ENCODE peak calls at places on chromosomes 4 and X, in five cellular contexts. One of them, this sample, is unnamed.
A peak's percentile ranks its signal among the peaks of the same experiment; 100 is the strongest.

GRCh38 chrX:139889760-139890159 is 43.1 kb downstream of the ATP11C start:
- DNase-seq in DMS 273 treated with DMSO at 0.1 percent for 48 hours: no peak
- DNase-seq in activated naive CD4-positive, alpha-beta T cell treated with Interleukin-2 at 50 U/mL for 16 hours: no peak
- DNase-seq in type B pancreatic cell: no peak
- DNase-seq in A172: no peak
- DNase-seq in this sample: no peak

GRCh38 chrX:154540897-154541535 is 5.6 kb downstream of the G6PD start:
- DNase-seq in type B pancreatic cell: no peak
- DNase-seq in activated naive CD4-positive, alpha-beta T cell treated with Interleukin-2 at 50 U/mL for 16 hours: no peak
- DNase-seq in A172: peak; percentile 81
- DNase-seq in DMS 273 treated with DMSO at 0.1 percent for 48 hours: no peak
- DNase-seq in this sample: no peak

GRCh38 chrX:65745992-65746391 is 78.5 kb downstream of the MSN start:
- DNase-seq in A172: no peak
- DNase-seq in activated naive CD4-positive, alpha-beta T cell treated with Interleukin-2 at 50 U/mL for 16 hours: no peak
- DNase-seq in type B pancreatic cell: no peak
- DNase-seq in DMS 273 treated with DMSO at 0.1 percent for 48 hours: no peak
- DNase-seq in this sample: no peak

GRCh38 chrX:55142206-55142918 is 53.5 kb downstream of the PAGE2 start:
- DNase-seq in DMS 273 treated with DMSO at 0.1 percent for 48 hours: no peak
- DNase-seq in type B pancreatic cell: no peak
- DNase-seq in activated naive CD4-positive, alpha-beta T cell treated with Interleukin-2 at 50 U/mL for 16 hours: no peak
- DNase-seq in A172: no peak
- DNase-seq in this sample: no peak

GRCh38 chr4:39785031-39785430 is 87.1 kb downstream of the UBE2K start:
- DNase-seq in activated naive CD4-positive, alpha-beta T cell treated with Interleukin-2 at 50 U/mL for 16 hours: no peak
- DNase-seq in DMS 273 treated with DMSO at 0.1 percent for 48 hours: no peak
- DNase-seq in A172: no peak
- DNase-seq in type B pancreatic cell: no peak
- DNase-seq in this sample: no peak

GRCh38 chrX:40104649-40105015 is 6.9 kb upstream of the BCOR start:
- DNase-seq in A172: no peak
- DNase-seq in DMS 273 treated with DMSO at 0.1 percent for 48 hours: no peak
- DNase-seq in type B pancreatic cell: no peak
- DNase-seq in activated naive CD4-positive, alpha-beta T cell treated with Interleukin-2 at 50 U/mL for 16 hours: peak; percentile 25
- DNase-seq in this sample: no peak

GRCh38 chr4:126705271-126705670 is 927.5 kb upstream of the INTU start:
- DNase-seq in DMS 273 treated with DMSO at 0.1 percent for 48 hours: no peak
- DNase-seq in activated naive CD4-positive, alpha-beta T cell treated with Interleukin-2 at 50 U/mL for 16 hours: no peak
- DNase-seq in A172: no peak
- DNase-seq in type B pancreatic cell: no peak
- DNase-seq in this sample: no peak

GRCh38 chrX:110384490-110384889 is 25.8 kb downstream of the RTL9 start:
- DNase-seq in type B pancreatic cell: no peak
- DNase-seq in activated naive CD4-positive, alpha-beta T cell treated with Interleukin-2 at 50 U/mL for 16 hours: no peak
- DNase-seq in DMS 273 treated with DMSO at 0.1 percent for 48 hours: no peak
- DNase-seq in A172: peak; percentile 32
- DNase-seq in this sample: no peak

GRCh38 chr4:104989363-104989762 is 157.3 kb upstream of the TET2 start:
- DNase-seq in activated naive CD4-positive, alpha-beta T cell treated with Interleukin-2 at 50 U/mL for 16 hours: no peak
- DNase-seq in A172: peak; percentile 41
- DNase-seq in DMS 273 treated with DMSO at 0.1 percent for 48 hours: peak; percentile 32
- DNase-seq in type B pancreatic cell: no peak
- DNase-seq in this sample: peak; percentile 24

GRCh38 chr4:109588176-109588575 is 28.1 kb downstream of the MCUB start:
- DNase-seq in activated naive CD4-positive, alpha-beta T cell treated with Interleukin-2 at 50 U/mL for 16 hours: peak; percentile 60
- DNase-seq in A172: no peak
- DNase-seq in type B pancreatic cell: no peak
- DNase-seq in DMS 273 treated with DMSO at 0.1 percent for 48 hours: no peak
- DNase-seq in this sample: no peak

GRCh38 chr4:8472689-8473197 is 32.2 kb downstream of the TRMT44 start:
- DNase-seq in DMS 273 treated with DMSO at 0.1 percent for 48 hours: no peak
- DNase-seq in activated naive CD4-positive, alpha-beta T cell treated with Interleukin-2 at 50 U/mL for 16 hours: no peak
- DNase-seq in type B pancreatic cell: no peak
- DNase-seq in A172: peak; percentile 82
- DNase-seq in this sample: no peak

GRCh38 chr4:36003051-36003450 is 241.3 kb downstream of the ARAP2 start:
- DNase-seq in A172: no peak
- DNase-seq in DMS 273 treated with DMSO at 0.1 percent for 48 hours: no peak
- DNase-seq in type B pancreatic cell: no peak
- DNase-seq in activated naive CD4-positive, alpha-beta T cell treated with Interleukin-2 at 50 U/mL for 16 hours: no peak
- DNase-seq in this sample: no peak

GRCh38 chr4:181870326-181870725 is 372.9 kb upstream of the TENM3 start:
- DNase-seq in activated naive CD4-positive, alpha-beta T cell treated with Interleukin-2 at 50 U/mL for 16 hours: no peak
- DNase-seq in A172: no peak
- DNase-seq in DMS 273 treated with DMSO at 0.1 percent for 48 hours: no peak
- DNase-seq in type B pancreatic cell: no peak
- DNase-seq in this sample: no peak

GRCh38 chrX:46588263-46588662 is 14.7 kb downstream of the CHST7 start:
- DNase-seq in A172: peak; percentile 35
- DNase-seq in type B pancreatic cell: no peak
- DNase-seq in activated naive CD4-positive, alpha-beta T cell treated with Interleukin-2 at 50 U/mL for 16 hours: peak; percentile 31
- DNase-seq in DMS 273 treated with DMSO at 0.1 percent for 48 hours: no peak
- DNase-seq in this sample: no peak

GRCh38 chr4:89939464-89939863 is 44.8 kb downstream of the MMRN1 start:
- DNase-seq in activated naive CD4-positive, alpha-beta T cell treated with Interleukin-2 at 50 U/mL for 16 hours: no peak
- DNase-seq in A172: no peak
- DNase-seq in DMS 273 treated with DMSO at 0.1 percent for 48 hours: no peak
- DNase-seq in type B pancreatic cell: no peak
- DNase-seq in this sample: no peak

GRCh38 chrX:123860983-123861382 is 1.1 kb downstream of the XIAP start:
- DNase-seq in DMS 273 treated with DMSO at 0.1 percent for 48 hours: no peak
- DNase-seq in type B pancreatic cell: no peak
- DNase-seq in activated naive CD4-positive, alpha-beta T cell treated with Interleukin-2 at 50 U/mL for 16 hours: no peak
- DNase-seq in A172: no peak
- DNase-seq in this sample: no peak

GRCh38 chrX:74550295-74550802 is 64.1 kb downstream of the RLIM start:
- DNase-seq in A172: peak; percentile 76
- DNase-seq in activated naive CD4-positive, alpha-beta T cell treated with Interleukin-2 at 50 U/mL for 16 hours: peak; percentile 82
- DNase-seq in DMS 273 treated with DMSO at 0.1 percent for 48 hours: peak; percentile 61
- DNase-seq in type B pancreatic cell: peak; percentile 84
- DNase-seq in this sample: peak; percentile 23

GRCh38 chr4:163110442-163110841 is 56.2 kb downstream of the NAF1 start:
- DNase-seq in type B pancreatic cell: no peak
- DNase-seq in DMS 273 treated with DMSO at 0.1 percent for 48 hours: no peak
- DNase-seq in activated naive CD4-positive, alpha-beta T cell treated with Interleukin-2 at 50 U/mL for 16 hours: no peak
- DNase-seq in A172: no peak
- DNase-seq in this sample: no peak

GRCh38 chr4:83356899-83357661 is 22.4 kb upstream of the HPSE start:
- DNase-seq in A172: peak; percentile 87
- DNase-seq in type B pancreatic cell: no peak
- DNase-seq in DMS 273 treated with DMSO at 0.1 percent for 48 hours: no peak
- DNase-seq in activated naive CD4-positive, alpha-beta T cell treated with Interleukin-2 at 50 U/mL for 16 hours: peak; percentile 45
- DNase-seq in this sample: no peak

GRCh38 chrX:13078739-13079444 is 34.5 kb upstream of the FAM9C start:
- DNase-seq in A172: peak; percentile 79
- DNase-seq in activated naive CD4-positive, alpha-beta T cell treated with Interleukin-2 at 50 U/mL for 16 hours: no peak
- DNase-seq in type B pancreatic cell: no peak
- DNase-seq in DMS 273 treated with DMSO at 0.1 percent for 48 hours: no peak
- DNase-seq in this sample: no peak

GRCh38 chr4:185671496-185671895 is 136.2 kb upstream of the PDLIM3 start:
- DNase-seq in A172: no peak
- DNase-seq in type B pancreatic cell: no peak
- DNase-seq in DMS 273 treated with DMSO at 0.1 percent for 48 hours: no peak
- DNase-seq in activated naive CD4-positive, alpha-beta T cell treated with Interleukin-2 at 50 U/mL for 16 hours: no peak
- DNase-seq in this sample: no peak

GRCh38 chrX:46582964-46583363 is 9.4 kb downstream of the CHST7 start:
- DNase-seq in A172: peak; percentile 40
- DNase-seq in type B pancreatic cell: no peak
- DNase-seq in DMS 273 treated with DMSO at 0.1 percent for 48 hours: no peak
- DNase-seq in activated naive CD4-positive, alpha-beta T cell treated with Interleukin-2 at 50 U/mL for 16 hours: no peak
- DNase-seq in this sample: no peak

GRCh38 chrX:2766921-2767320 is 15.1 kb downstream of the XG start:
- DNase-seq in activated naive CD4-positive, alpha-beta T cell treated with Interleukin-2 at 50 U/mL for 16 hours: no peak
- DNase-seq in A172: no peak
- DNase-seq in DMS 273 treated with DMSO at 0.1 percent for 48 hours: no peak
- DNase-seq in type B pancreatic cell: no peak
- DNase-seq in this sample: no peak

GRCh38 chr4:68145261-68145660 is 15.6 kb upstream of the TMPRSS11F start:
- DNase-seq in type B pancreatic cell: no peak
- DNase-seq in activated naive CD4-positive, alpha-beta T cell treated with Interleukin-2 at 50 U/mL for 16 hours: no peak
- DNase-seq in DMS 273 treated with DMSO at 0.1 percent for 48 hours: no peak
- DNase-seq in A172: no peak
- DNase-seq in this sample: no peak

GRCh38 chrX:98956014-98956413 is 1454.1 kb downstream of the PCDH19 start:
- DNase-seq in type B pancreatic cell: no peak
- DNase-seq in activated naive CD4-positive, alpha-beta T cell treated with Interleukin-2 at 50 U/mL for 16 hours: no peak
- DNase-seq in A172: no peak
- DNase-seq in DMS 273 treated with DMSO at 0.1 percent for 48 hours: no peak
- DNase-seq in this sample: no peak

GRCh38 chr4:184163813-184164212 is 53.9 kb downstream of the ENPP6 start:
- DNase-seq in type B pancreatic cell: no peak
- DNase-seq in A172: peak; percentile 32
- DNase-seq in activated naive CD4-positive, alpha-beta T cell treated with Interleukin-2 at 50 U/mL for 16 hours: no peak
- DNase-seq in DMS 273 treated with DMSO at 0.1 percent for 48 hours: peak; percentile 0
- DNase-seq in this sample: no peak

GRCh38 chr4:4961936-4962335 is 57.3 kb downstream of the CYTL1 start:
- DNase-seq in activated naive CD4-positive, alpha-beta T cell treated with Interleukin-2 at 50 U/mL for 16 hours: no peak
- DNase-seq in A172: no peak
- DNase-seq in type B pancreatic cell: no peak
- DNase-seq in DMS 273 treated with DMSO at 0.1 percent for 48 hours: no peak
- DNase-seq in this sample: no peak

GRCh38 chrX:139914421-139914820 is 18.4 kb downstream of the ATP11C start:
- DNase-seq in A172: no peak
- DNase-seq in DMS 273 treated with DMSO at 0.1 percent for 48 hours: no peak
- DNase-seq in activated naive CD4-positive, alpha-beta T cell treated with Interleukin-2 at 50 U/mL for 16 hours: no peak
- DNase-seq in type B pancreatic cell: no peak
- DNase-seq in this sample: no peak

GRCh38 chrX:39472161-39472560 is 625.6 kb downstream of the BCOR start:
- DNase-seq in A172: no peak
- DNase-seq in activated naive CD4-positive, alpha-beta T cell treated with Interleukin-2 at 50 U/mL for 16 hours: no peak
- DNase-seq in type B pancreatic cell: no peak
- DNase-seq in DMS 273 treated with DMSO at 0.1 percent for 48 hours: no peak
- DNase-seq in this sample: no peak

GRCh38 chr4:87806520-87806919 is 7.2 kb downstream of the IBSP start:
- DNase-seq in A172: no peak
- DNase-seq in DMS 273 treated with DMSO at 0.1 percent for 48 hours: no peak
- DNase-seq in type B pancreatic cell: no peak
- DNase-seq in activated naive CD4-positive, alpha-beta T cell treated with Interleukin-2 at 50 U/mL for 16 hours: no peak
- DNase-seq in this sample: no peak

GRCh38 chrX:137684591-137684990 is 118.7 kb downstream of the ZIC3 start:
- DNase-seq in DMS 273 treated with DMSO at 0.1 percent for 48 hours: no peak
- DNase-seq in type B pancreatic cell: no peak
- DNase-seq in activated naive CD4-positive, alpha-beta T cell treated with Interleukin-2 at 50 U/mL for 16 hours: no peak
- DNase-seq in A172: no peak
- DNase-seq in this sample: no peak

GRCh38 chrX:150410513-150410912 is 47.4 kb downstream of the MAMLD1 start:
- DNase-seq in DMS 273 treated with DMSO at 0.1 percent for 48 hours: no peak
- DNase-seq in type B pancreatic cell: no peak
- DNase-seq in A172: no peak
- DNase-seq in activated naive CD4-positive, alpha-beta T cell treated with Interleukin-2 at 50 U/mL for 16 hours: peak; percentile 3
- DNase-seq in this sample: no peak

GRCh38 chr4:46844325-46844917 is 64.6 kb downstream of the COX7B2 start:
- DNase-seq in A172: peak; percentile 44
- DNase-seq in DMS 273 treated with DMSO at 0.1 percent for 48 hours: no peak
- DNase-seq in type B pancreatic cell: no peak
- DNase-seq in activated naive CD4-positive, alpha-beta T cell treated with Interleukin-2 at 50 U/mL for 16 hours: peak; percentile 17
- DNase-seq in this sample: peak; percentile 10

GRCh38 chrX:130419263-130419662 is 17.5 kb downstream of the RBMX2 start:
- DNase-seq in type B pancreatic cell: no peak
- DNase-seq in activated naive CD4-positive, alpha-beta T cell treated with Interleukin-2 at 50 U/mL for 16 hours: no peak
- DNase-seq in DMS 273 treated with DMSO at 0.1 percent for 48 hours: no peak
- DNase-seq in A172: no peak
- DNase-seq in this sample: no peak

GRCh38 chr4:13415068-13415785 is 68.9 kb downstream of the RAB28 start:
- DNase-seq in type B pancreatic cell: peak; percentile 63
- DNase-seq in DMS 273 treated with DMSO at 0.1 percent for 48 hours: no peak
- DNase-seq in A172: no peak
- DNase-seq in activated naive CD4-positive, alpha-beta T cell treated with Interleukin-2 at 50 U/mL for 16 hours: no peak
- DNase-seq in this sample: no peak